ENCODE peak calls at places on chromosomes 1 and 21, in nine cellular contexts. H, N, C, S, K, W, F, T and P are unnamed samples. For H3K4me1, the result is how much of the 10 kb centered on the place peaks cover.

GRCh38 chr1:26593385-26593784 is 63.8 kb downstream of the RPS6KA1 start:
- DNase-seq in H (peak), N (no peak), C (no peak), S (no peak), K (no peak), W (no peak), F (no peak), T (no peak), P (no peak)

GRCh38 chr1:25744140-25744581 is 55.8 kb upstream of the SELENON start:
- DNase-seq in H (peak), N (peak), C (peak), S (peak), K (peak), W (peak), F (peak), T (peak), P (peak)

GRCh38 chr1:204480515-204480914 is 14.1 kb downstream of the PIK3C2B start:
- DNase-seq in H (no peak), N (no peak), C (no peak), S (no peak), K (no peak), W (no peak), F (no peak), T (no peak), P (peak)

GRCh38 chr1:173050865-173051264 is at the start of gene TNFSF18:
- DNase-seq in H (no peak), N (peak), C (peak), S (no peak), K (no peak), W (no peak), F (peak), T (no peak), P (no peak)

GRCh38 chr1:200641175-200641489 is 20.6 kb upstream of the KIF14 start:
- DNase-seq in H (no peak), N (peak), C (peak), S (no peak), K (no peak), W (no peak), F (no peak), T (no peak), P (no peak)

GRCh38 chr1:26318338-26319064 is 743 bp downstream of the CD52 start:
- DNase-seq in H (peak), N (no peak), C (no peak), S (peak), K (no peak), W (no peak), F (no peak), T (no peak), P (no peak)

GRCh38 chr1:29324771-29325351 is 88.5 kb downstream of the PTPRU start:
- DNase-seq in H (no peak), N (no peak), C (no peak), S (no peak), K (no peak), W (no peak), F (no peak), T (no peak), P (peak)

GRCh38 chr1:164311376-164311775 is 247.6 kb upstream of the PBX1 start:
- DNase-seq in H (no peak), N (no peak), C (no peak), S (no peak), K (no peak), W (no peak), F (no peak), T (no peak), P (no peak)

GRCh38 chr21:43318841-43319781 is 107.8 kb downstream of the SIK1 start:
- DNase-seq in H (no peak), N (no peak), C (peak), S (peak), K (no peak), W (no peak), F (peak), T (no peak), P (no peak)

GRCh38 chr1:204983121-204983520 is 59.9 kb upstream of the CNTN2 start:
- DNase-seq in H (no peak), N (peak), C (no peak), S (no peak), K (no peak), W (no peak), F (no peak), T (no peak), P (no peak)

GRCh38 chr1:172533511-172534116 is 664 bp downstream of the SUCO start:
- DNase-seq in H (peak), N (peak), C (peak), S (peak), K (no peak), W (peak), F (peak), T (peak), P (peak)

GRCh38 chr1:227559499-227559898 is 3.9 kb upstream of the ZNF678 start:
- DNase-seq in H (no peak), N (no peak), C (no peak), S (no peak), K (no peak), W (no peak), F (no peak), T (no peak), P (no peak)

GRCh38 chr1:161238039-161238473 is at the start of gene NR1I3:
- DNase-seq in H (no peak), N (no peak), C (no peak), S (no peak), K (no peak), W (no peak), F (no peak), T (no peak), P (no peak)

GRCh38 chr1:62438163-62438562 is 1.3 kb downstream of the USP1 start:
- DNase-seq in H (no peak), N (peak), C (no peak), S (no peak), K (no peak), W (no peak), F (no peak), T (no peak), P (no peak)

GRCh38 chr1:37561794-37562132 is 5.0 kb downstream of the DNALI1 start:
- DNase-seq in H (no peak), N (peak), C (peak), S (no peak), K (peak), W (no peak), F (peak), T (no peak), P (no peak)

GRCh38 chr1:31327381-31327780 is 30.5 kb downstream of the ZCCHC17 start:
- DNase-seq in H (no peak), N (no peak), C (peak), S (no peak), K (no peak), W (no peak), F (no peak), T (no peak), P (no peak)

GRCh38 chr1:201214886-201215285 is 24.3 kb downstream of the IGFN1 start:
- DNase-seq in H (no peak), N (no peak), C (no peak), S (no peak), K (peak), W (peak), F (no peak), T (peak), P (no peak)

GRCh38 chr1:226128487-226129075 is 58.0 kb downstream of the ACBD3 start:
- DNase-seq in H (peak), N (no peak), C (peak), S (no peak), K (no peak), W (peak), F (no peak), T (no peak), P (peak)

GRCh38 chr1:39003787-39004186 is 12.7 kb downstream of the AKIRIN1 start:
- DNase-seq in H (no peak), N (no peak), C (peak), S (no peak), K (no peak), W (no peak), F (no peak), T (no peak), P (no peak)

GRCh38 chr1:80799457-80799856 is 1001.3 kb upstream of the ADGRL2 start:
- DNase-seq in H (no peak), N (no peak), C (no peak), S (no peak), K (no peak), W (no peak), F (no peak), T (no peak), P (no peak)

GRCh38 chr1:12172042-12172851 is 5.5 kb downstream of the TNFRSF1B start:
- DNase-seq in H (no peak), N (no peak), C (no peak), S (no peak), K (no peak), W (no peak), F (no peak), T (no peak), P (no peak)

GRCh38 chr1:31577515-31578191 is 1.3 kb downstream of the TINAGL1 start:
- DNase-seq in H (no peak), N (peak), C (peak), S (peak), K (no peak), W (no peak), F (no peak), T (no peak), P (no peak)

GRCh38 chr1:228767636-228768344 is 32.5 kb downstream of the RHOU start:
- DNase-seq in H (no peak), N (no peak), C (no peak), S (no peak), K (no peak), W (no peak), F (no peak), T (no peak), P (peak)

GRCh38 chr1:55049914-55050278 is 10.5 kb downstream of the PCSK9 start:
- DNase-seq in H (peak), N (peak), C (peak), S (peak), K (no peak), W (no peak), F (no peak), T (peak), P (no peak)

GRCh38 chr1:247906504-247907047 is 11.2 kb downstream of the OR2W3 start:
- DNase-seq in H (no peak), N (peak), C (peak), S (no peak), K (no peak), W (no peak), F (no peak), T (no peak), P (no peak)

GRCh38 chr1:119453021-119453420 is 38.1 kb downstream of the HSD3B2 start:
- DNase-seq in H (peak), N (no peak), C (peak), S (no peak), K (no peak), W (no peak), F (peak), T (no peak), P (peak)
- TF ChIP-seq POLR2A in H (peak), N (no peak), C (no peak), S (no peak), K (no peak), W (no peak), F (no peak), T (no peak), P (no peak)

GRCh38 chr1:22913421-22913820 is 59.2 kb downstream of the LACTBL1 start:
- DNase-seq in H (no peak), N (no peak), C (no peak), S (no peak), K (no peak), W (no peak), F (no peak), T (no peak), P (no peak)
- H3K4me1 ChIP-seq in H (under half), N (under half), C (under half), S (under half), K (under half), W (under half), F (under half), T (under half), P (under half)

GRCh38 chr1:117366281-117366981 is 818 bp upstream of the MAN1A2 start:
- DNase-seq in H (peak), N (peak), C (peak), S (peak), K (peak), W (peak), F (peak), T (peak), P (peak)
- TF ChIP-seq POLR2A in H (no peak), N (peak), C (no peak), S (no peak), K (peak), W (no peak), F (peak), T (no peak), P (peak)

GRCh38 chr1:89894802-89895201 is 74.0 kb downstream of the LRRC8D start:
- DNase-seq in H (no peak), N (no peak), C (no peak), S (no peak), K (no peak), W (no peak), F (no peak), T (no peak), P (no peak)

GRCh38 chr1:89892816-89893215 is 72.0 kb downstream of the LRRC8D start:
- DNase-seq in H (no peak), N (no peak), C (no peak), S (no peak), K (no peak), W (no peak), F (no peak), T (no peak), P (no peak)

GRCh38 chr1:89896105-89896942 is 75.5 kb downstream of the LRRC8D start:
- DNase-seq in H (no peak), N (no peak), C (no peak), S (no peak), K (no peak), W (no peak), F (no peak), T (no peak), P (no peak)

GRCh38 chr1:89897347-89898133 is 76.7 kb downstream of the LRRC8D start:
- DNase-seq in H (no peak), N (no peak), C (no peak), S (no peak), K (no peak), W (no peak), F (no peak), T (no peak), P (no peak)

GRCh38 chr1:89894210-89894668 is 73.4 kb downstream of the LRRC8D start:
- DNase-seq in H (no peak), N (peak), C (peak), S (no peak), K (no peak), W (no peak), F (no peak), T (no peak), P (no peak)
- H3K4me1 ChIP-seq in H (under half), N (half or more), C (under half), S (under half), K (under half), W (under half), F (under half), T (under half), P (under half)

DNA sequence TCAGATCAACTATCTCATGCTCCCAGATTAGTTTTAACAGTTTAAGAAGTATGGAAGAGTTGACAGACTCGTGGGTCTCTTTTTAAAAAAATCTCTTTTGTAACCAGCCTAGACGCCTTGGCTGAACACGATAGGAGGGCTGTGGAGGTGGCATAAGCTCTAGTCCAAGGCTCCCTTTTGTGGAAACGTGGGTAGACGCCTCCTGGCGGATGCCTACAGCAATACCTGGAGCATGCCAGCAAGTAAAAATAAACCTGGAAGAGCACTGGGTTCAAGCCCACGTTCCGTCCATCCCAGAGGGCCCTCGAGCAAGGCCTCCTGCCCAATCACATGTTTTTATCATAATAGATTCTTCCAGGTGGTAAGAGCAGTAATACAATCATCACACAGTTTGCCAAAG is 87.9 kb downstream of the RGS7 start:
- DNase-seq in H (no peak), N (no peak), C (no peak), S (no peak), K (no peak), W (no peak), F (no peak), T (no peak), P (no peak)
- TF ChIP-seq POLR2A in H (no peak), N (no peak), C (no peak), S (no peak), K (no peak), W (no peak), F (no peak), T (no peak), P (no peak)

DNA sequence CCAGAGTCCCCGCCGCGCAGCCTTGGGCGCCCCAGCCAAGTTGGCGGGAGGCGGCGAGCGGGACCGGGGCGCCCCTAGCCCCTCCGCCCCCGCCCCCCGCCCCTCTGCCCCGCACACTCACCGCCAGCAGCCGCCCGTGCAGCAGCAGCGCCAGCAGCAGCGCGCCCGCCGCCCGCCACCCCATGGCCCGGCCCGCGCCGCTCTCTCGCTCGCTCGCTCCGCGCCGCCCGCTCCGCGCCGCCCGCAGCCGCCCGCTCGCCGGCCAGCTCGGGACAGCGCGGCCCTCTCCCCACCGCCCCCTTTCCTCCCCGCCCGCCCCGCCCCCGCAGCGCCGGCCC is at the start of gene HSPG2:
- DNase-seq in H (no peak), N (no peak), C (no peak), S (no peak), K (no peak), W (no peak), F (no peak), T (no peak), P (no peak)
- H3K4me1 ChIP-seq in H (half or more), N (half or more), C (under half), S (half or more), K (under half), W (half or more), F (half or more), T (under half), P (half or more)

DNA sequence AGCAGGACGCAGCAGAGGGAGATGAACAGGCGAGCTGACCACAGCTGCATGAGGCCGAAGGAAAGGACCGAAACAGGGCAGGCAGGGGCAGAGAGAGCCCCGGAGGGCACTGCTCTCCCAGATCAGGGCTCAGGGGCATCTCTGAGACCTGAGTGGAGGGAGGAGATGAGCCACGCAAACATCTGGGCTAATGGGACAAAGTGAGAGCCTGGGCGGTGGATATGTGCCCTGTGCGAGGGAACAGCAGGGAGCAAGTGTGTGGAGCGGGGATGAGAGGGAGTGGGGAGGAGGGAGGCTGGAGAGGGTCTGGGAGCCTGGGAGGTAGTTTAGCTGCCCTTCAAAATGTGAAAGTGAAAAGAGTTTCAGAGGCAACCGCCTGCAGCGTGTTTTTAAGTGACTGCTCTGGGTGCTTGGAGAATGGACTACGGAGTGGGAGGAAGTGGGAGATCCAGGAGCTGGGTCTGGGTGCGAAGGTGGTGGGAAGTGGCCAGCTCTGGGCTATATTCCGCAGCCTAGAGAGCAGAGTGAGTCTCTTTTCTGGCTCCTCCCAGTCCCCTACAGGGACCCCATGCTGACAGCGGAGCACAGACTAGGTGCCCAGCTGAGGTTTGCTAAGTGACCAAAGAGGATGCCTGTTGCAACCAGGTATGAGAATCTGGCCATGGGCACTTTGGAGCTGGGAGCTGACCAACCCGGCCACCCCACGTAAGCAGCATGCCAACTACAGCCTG is 114.6 kb upstream of the IFFO2 start:
- DNase-seq in H (no peak), N (no peak), C (no peak), S (no peak), K (no peak), W (no peak), F (no peak), T (no peak), P (no peak)
- TF ChIP-seq POLR2A in H (no peak), N (no peak), C (no peak), S (no peak), K (no peak), W (no peak), F (no peak), T (no peak), P (no peak)

GRCh38 chr1:16174261-16174871 is 18.5 kb upstream of the EPHA2 start:
- DNase-seq in H (no peak), N (no peak), C (no peak), S (no peak), K (no peak), W (no peak), F (no peak), T (no peak), P (no peak)

GRCh38 chr1:16175610-16176553 is 20.0 kb upstream of the EPHA2 start:
- DNase-seq in H (peak), N (peak), C (peak), S (peak), K (peak), W (peak), F (peak), T (peak), P (peak)

GRCh38 chr1:16178596-16179497 is 23.0 kb upstream of the EPHA2 start:
- DNase-seq in H (no peak), N (no peak), C (no peak), S (no peak), K (no peak), W (peak), F (no peak), T (no peak), P (no peak)

GRCh38 chr1:16174886-16175598 is 19.2 kb upstream of the EPHA2 start:
- DNase-seq in H (no peak), N (no peak), C (no peak), S (no peak), K (no peak), W (no peak), F (no peak), T (no peak), P (no peak)

GRCh38 chr1:16177306-16177705 is 21.4 kb upstream of the EPHA2 start:
- DNase-seq in H (no peak), N (no peak), C (no peak), S (no peak), K (no peak), W (no peak), F (no peak), T (no peak), P (no peak)
- H3K4me1 ChIP-seq in H (half or more), N (half or more), C (half or more), S (half or more), K (half or more), W (half or more), F (half or more), T (under half), P (under half)

DNA sequence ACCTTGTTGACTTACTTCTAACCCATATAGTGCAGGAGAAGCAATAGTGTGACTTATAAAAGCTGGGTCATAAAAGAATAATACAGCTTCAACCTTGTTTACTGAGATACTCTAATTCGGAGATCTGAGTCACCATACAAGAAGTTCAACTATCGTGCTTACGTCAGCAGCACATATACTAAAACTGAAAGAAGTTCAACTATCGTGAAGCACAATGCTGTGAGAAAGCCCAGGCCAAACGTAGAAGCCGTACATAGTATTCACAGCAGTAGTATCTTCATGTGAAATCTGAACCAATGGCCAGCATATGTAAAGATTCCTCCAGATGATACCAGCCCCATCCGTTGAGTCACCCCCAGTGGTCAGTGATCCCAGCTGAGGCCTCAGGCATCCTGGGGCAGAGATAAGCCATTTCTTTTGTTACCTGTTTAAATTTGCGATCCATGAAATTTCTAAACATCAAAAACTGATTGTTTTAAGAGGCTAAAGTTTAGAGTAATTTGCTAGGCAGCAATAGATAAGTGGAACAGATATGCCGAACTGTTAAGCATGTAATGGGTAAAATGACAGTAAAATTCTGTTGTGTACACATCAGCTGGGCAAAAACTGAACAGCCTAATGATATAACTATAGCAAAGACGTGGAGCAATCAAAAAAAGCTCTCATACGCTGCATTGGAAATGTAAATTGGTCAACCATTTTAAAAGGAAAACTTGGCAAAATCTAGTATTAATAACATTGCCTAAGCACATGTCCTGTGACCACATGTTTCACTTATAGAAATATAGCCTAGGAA is 53.9 kb upstream of the SAMD13 start:
- DNase-seq in H (no peak), N (no peak), C (peak), S (no peak), K (no peak), W (no peak), F (no peak), T (no peak), P (no peak)
- TF ChIP-seq POLR2A in H (no peak), N (no peak), C (peak), S (no peak), K (no peak), W (no peak), F (no peak), T (no peak), P (no peak)